ENCODE peak calls at places on chromosome 12, in five cellular contexts. R, S, U, V and H are unnamed samples.

GRCh38 chr12:91902860-91903683 is 242.6 kb downstream of the BTG1 start:
- DNase-seq in V (no peak), R (no peak), S (peak; percentile 81), U (no peak), H (no peak)

GRCh38 chr12:54932691-54933090 is 51.9 kb downstream of the TESPA1 start:
- DNase-seq in R (no peak), V (no peak), S (peak; percentile 33), U (no peak), H (no peak)

GRCh38 chr12:100337727-100338126 is 19.1 kb upstream of the SLC17A8 start:
- DNase-seq in V (no peak), S (no peak), R (no peak), U (no peak), H (no peak)

GRCh38 chr12:41531147-41531829 is 343.2 kb downstream of the PDZRN4 start:
- DNase-seq in S (no peak), U (peak; percentile 49), V (no peak), R (no peak), H (no peak)

GRCh38 chr12:102960766-102961487 is 3.5 kb downstream of the ASCL1 start:
- DNase-seq in V (no peak), U (no peak), R (no peak), S (no peak), H (no peak)

GRCh38 chr12:46303039-46303666 is 34.3 kb upstream of the SLC38A1 start:
- DNase-seq in U (no peak), V (no peak), S (peak; percentile 53), R (peak; percentile 54), H (no peak)

GRCh38 chr12:40602562-40602961 is 89.7 kb upstream of the CNTN1 start:
- DNase-seq in V (no peak), S (no peak), R (no peak), U (no peak), H (no peak)

GRCh38 chr12:27534060-27534764 is 10.2 kb downstream of the PPFIBP1 start:
- DNase-seq in V (no peak), U (no peak), S (no peak), R (no peak), H (no peak)

GRCh38 chr12:100826323-100826722 is 31.7 kb downstream of the ANO4 start:
- DNase-seq in U (peak; percentile 22), V (peak; percentile 38), S (peak; percentile 51), R (no peak), H (peak; percentile 81)

GRCh38 chr12:2733493-2734252 is 61.1 kb upstream of the FKBP4 start:
- DNase-seq in R (no peak), U (no peak), S (no peak), V (no peak), H (no peak)

GRCh38 chr12:78185109-78185508 is 354.4 kb downstream of the NAV3 start:
- DNase-seq in R (no peak), S (peak; percentile 66), U (no peak), V (no peak), H (no peak)

GRCh38 chr12:13581031-13581430 is 384.5 kb downstream of the EMP1 start:
- DNase-seq in U (no peak), S (no peak), V (no peak), R (no peak), H (no peak)

GRCh38 chr12:94174576-94174975 is 26.2 kb downstream of the PLXNC1 start:
- DNase-seq in U (no peak), R (no peak), V (no peak), S (no peak), H (no peak)

GRCh38 chr12:3990356-3990975 is 117.3 kb upstream of the PARP11 start:
- DNase-seq in U (no peak), V (no peak), R (no peak), S (no peak), H (no peak)

GRCh38 chr12:32261638-32262037 is 137.7 kb upstream of the FGD4 start:
- DNase-seq in S (no peak), U (no peak), V (no peak), R (no peak), H (no peak)
- TF ChIP-seq CTCF in S (no peak), U (no peak), V (no peak), R (peak; percentile 14), H (no peak)

GRCh38 chr12:48965447-48965846 is 6.1 kb downstream of the WNT10B start:
- DNase-seq in V (no peak), U (no peak), S (no peak), R (peak; percentile 38), H (no peak)
- TF ChIP-seq CTCF in V (no peak), U (no peak), S (peak; percentile 16), R (peak; percentile 51), H (no peak)

DNA sequence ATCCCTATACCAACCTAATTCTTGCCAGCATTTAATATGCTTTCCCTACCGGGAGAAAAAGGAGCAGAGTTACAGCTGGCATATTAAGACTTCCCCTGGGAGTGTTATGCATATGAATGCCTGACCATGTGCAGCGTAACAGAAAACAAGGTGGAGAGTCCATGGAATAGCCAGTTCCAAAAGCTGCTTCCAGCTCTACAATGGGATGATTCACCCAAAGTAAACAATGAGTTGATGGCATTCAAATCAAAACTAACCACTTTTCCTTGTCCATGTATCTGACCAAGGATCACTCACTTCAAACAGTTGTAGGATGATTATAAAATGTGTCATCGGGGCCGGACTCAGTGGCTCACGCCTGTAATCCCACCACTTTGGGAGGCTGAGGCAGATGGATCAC is 48.2 kb upstream of the BICDL1 start:
- DNase-seq in S (peak; percentile 92), V (no peak), R (no peak), U (no peak), H (no peak)
- TF ChIP-seq CTCF in S (no peak), V (no peak), R (no peak), U (no peak), H (no peak)

GRCh38 chr12:90010089-90010488 is 301.5 kb upstream of the ATP2B1 start:
- DNase-seq in V (no peak), S (peak; percentile 32), U (no peak), R (no peak), H (no peak)
- TF ChIP-seq CTCF in V (no peak), S (peak; percentile 31), U (no peak), R (peak; percentile 56), H (no peak)

GRCh38 chr12:88947486-88948043 is 367.3 kb upstream of the KITLG start:
- DNase-seq in S (no peak), U (no peak), R (no peak), V (no peak), H (no peak)

GRCh38 chr12:88944403-88944802 is 364.1 kb upstream of the KITLG start:
- DNase-seq in R (no peak), V (no peak), U (no peak), S (peak; percentile 66), H (no peak)

GRCh38 chr12:88945041-88945732 is 364.9 kb upstream of the KITLG start:
- DNase-seq in U (no peak), R (no peak), S (no peak), V (no peak), H (no peak)

GRCh38 chr12:88951177-88951576 is 370.9 kb upstream of the KITLG start:
- DNase-seq in S (no peak), U (no peak), R (no peak), V (no peak), H (no peak)

DNA sequence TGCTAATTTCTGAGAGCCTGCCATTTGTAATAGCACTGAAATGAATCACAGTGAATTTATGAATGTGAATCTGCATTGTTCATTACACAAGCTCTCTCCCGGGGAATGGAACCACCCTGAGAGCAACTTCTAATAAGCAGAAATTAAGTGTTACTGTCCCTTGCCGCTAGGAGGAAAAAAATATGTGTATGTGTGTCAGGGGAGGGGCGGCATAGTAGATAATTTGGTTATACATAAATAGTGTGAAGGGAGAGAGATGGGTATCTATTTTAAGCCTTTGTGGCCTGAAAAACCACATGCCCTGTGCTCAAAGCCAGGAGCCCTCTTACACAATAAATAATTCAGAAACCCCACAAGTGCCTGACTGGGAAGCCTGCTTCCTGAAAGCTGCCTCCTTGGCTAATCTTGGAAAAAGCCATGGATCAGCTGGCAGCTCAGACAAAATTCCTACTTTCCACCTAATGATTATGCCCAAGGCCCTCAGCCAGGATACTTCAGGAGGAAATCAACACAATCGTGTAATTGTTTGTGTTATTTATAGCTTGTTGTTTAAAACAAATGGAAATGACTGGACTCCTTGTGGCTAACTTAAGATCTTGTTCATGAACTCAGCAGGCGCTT is 366.2 kb upstream of the KITLG start:
- DNase-seq in V (no peak), U (peak; percentile 20), R (no peak), S (peak; percentile 69), H (no peak)
- TF ChIP-seq CTCF in V (no peak), U (no peak), R (peak; percentile 19), S (no peak), H (no peak)

GRCh38 chr12:19576421-19576925 is 137.2 kb downstream of the AEBP2 start:
- DNase-seq in S (no peak), V (no peak), R (no peak), U (no peak), H (no peak)

GRCh38 chr12:19574606-19575005 is 135.3 kb downstream of the AEBP2 start:
- DNase-seq in U (no peak), R (peak; percentile 26), S (no peak), V (no peak), H (no peak)

GRCh38 chr12:19573866-19574265 is 134.6 kb downstream of the AEBP2 start:
- DNase-seq in S (no peak), V (no peak), U (no peak), R (no peak), H (no peak)

GRCh38 chr12:19575307-19576243 is 136.3 kb downstream of the AEBP2 start:
- DNase-seq in R (peak; percentile 89), U (peak; percentile 63), V (no peak), S (peak; percentile 28), H (no peak)

GRCh38 chr12:19572920-19573558 is 133.7 kb downstream of the AEBP2 start:
- DNase-seq in U (no peak), R (peak; percentile 15), S (peak; percentile 49), V (no peak), H (no peak)
- TF ChIP-seq CTCF in U (no peak), R (peak; percentile 59), S (peak; percentile 52), V (no peak), H (no peak)

GRCh38 chr12:114684098-114684869 is at the start of gene TBX3:
- DNase-seq in U (peak; percentile 93), R (peak; percentile 95), S (peak; percentile 100), V (peak; percentile 71), H (peak; percentile 94)
- TF ChIP-seq CTCF in U (peak; percentile 40), R (peak; percentile 57), S (peak; percentile 32), V (no peak), H (peak; percentile 64)

DNA sequence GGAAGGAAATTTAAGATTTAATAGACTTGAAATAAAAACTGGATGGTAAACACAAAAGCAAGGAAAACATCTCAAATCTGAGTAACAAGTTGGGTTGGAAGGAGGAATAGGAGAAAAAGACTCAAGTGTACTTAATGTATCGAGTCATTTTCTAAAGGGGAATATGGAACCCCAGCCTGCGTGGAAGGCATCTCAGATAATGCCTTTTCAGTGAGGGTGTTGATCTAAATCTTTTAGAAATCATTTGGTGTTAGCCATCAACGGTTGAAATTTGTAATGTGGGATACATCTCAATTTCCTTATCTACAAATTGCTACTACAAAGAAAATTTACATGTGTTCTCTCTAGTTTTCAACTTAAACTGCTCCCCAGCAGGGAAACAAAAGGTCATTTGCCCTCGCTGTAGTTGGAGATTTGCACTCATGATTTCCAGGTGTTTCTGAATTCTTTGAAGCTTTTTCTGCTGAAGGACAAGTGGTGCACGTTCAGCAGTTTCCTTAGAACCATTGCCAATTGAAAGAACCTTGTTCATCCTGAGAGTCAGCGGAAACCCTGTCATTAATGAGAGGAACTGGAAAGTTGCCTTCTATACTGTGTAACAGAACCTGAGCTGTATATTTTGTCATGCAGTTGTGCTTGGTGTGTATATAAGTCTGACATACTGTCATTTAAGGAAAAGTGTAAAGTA is 2.2 kb downstream of the PCBP2 start:
- DNase-seq in U (no peak), V (no peak), R (no peak), S (no peak), H (no peak)
- TF ChIP-seq CTCF in U (no peak), V (no peak), R (no peak), S (no peak), H (no peak)